ENCODE peak calls at places on chromosomes 13 and 19, in six cellular contexts. D is bronchial epithelial cell, X is endothelial cell, N is lower leg skin, E is cardiac muscle cell, B is fibroblast of pulmonary artery. L is an unnamed sample.

GRCh38 chr19:15540435-15540834 is 32.1 kb downstream of the CYP4F22 start:
- DNase-seq in D (no peak), X (no peak), N (no peak), E (no peak), B (no peak), L (no peak)

GRCh38 chr13:94479559-94480095 is at the start of gene DCT:
- DNase-seq in D (no peak), X (no peak), N (no peak), E (no peak), B (no peak), L (no peak)

GRCh38 chr13:98454389-98454881 is 122.5 kb downstream of the STK24 start:
- DNase-seq in D (peak), X (no peak), N (no peak), E (peak), B (peak), L (no peak)

GRCh38 chr13:37540228-37540627 is 58.3 kb downstream of the POSTN start:
- DNase-seq in D (peak), X (no peak), N (no peak), E (no peak), B (no peak), L (no peak)

GRCh38 chr19:33683881-33684549 is 62.3 kb downstream of the CHST8 start:
- DNase-seq in D (peak), X (peak), N (peak), E (peak), B (peak), L (no peak)

GRCh38 chr13:110644892-110645521 is 29.7 kb downstream of the NAXD start:
- DNase-seq in D (peak), X (peak), N (peak), E (peak), B (peak), L (peak)

GRCh38 chr19:21468791-21469190 is 36.6 kb upstream of the ZNF429 start:
- DNase-seq in D (no peak), X (no peak), N (peak), E (peak), B (no peak), L (no peak)

GRCh38 chr13:39401091-39401647 is 201.8 kb downstream of the LHFPL6 start:
- DNase-seq in D (peak), X (no peak), N (no peak), E (no peak), B (no peak), L (no peak)

GRCh38 chr13:112619730-112620639 is 32.0 kb upstream of the TUBGCP3 start:
- DNase-seq in D (peak), X (peak), N (peak), E (peak), B (peak), L (no peak)

GRCh38 chr19:3855321-3855720 is 13.5 kb downstream of the ZFR2 start:
- DNase-seq in D (no peak), X (no peak), N (no peak), E (no peak), B (no peak), L (no peak)

GRCh38 chr13:94435604-94436226 is 43.8 kb downstream of the DCT start:
- DNase-seq in D (peak), X (no peak), N (no peak), E (peak), B (peak), L (peak)

GRCh38 chr13:79392882-79393563 is 13.0 kb downstream of the RBM26 start:
- DNase-seq in D (peak), X (no peak), N (no peak), E (no peak), B (no peak), L (no peak)

GRCh38 chr13:41648314-41648935 is 191.1 kb downstream of the RGCC start:
- DNase-seq in D (peak), X (no peak), N (no peak), E (no peak), B (peak), L (no peak)

GRCh38 chr13:98822238-98822606 is 69.8 kb upstream of the SLC15A1 start:
- DNase-seq in D (no peak), X (no peak), N (no peak), E (peak), B (no peak), L (no peak)

GRCh38 chr19:45256836-45257235 is 5.8 kb downstream of the MARK4 start:
- DNase-seq in D (no peak), X (no peak), N (no peak), E (no peak), B (no peak), L (no peak)

GRCh38 chr19:45251452-45252354 is 632 bp downstream of the MARK4 start:
- DNase-seq in D (no peak), X (peak), N (no peak), E (peak), B (no peak), L (peak)

GRCh38 chr19:45253396-45254027 is 2.4 kb downstream of the MARK4 start:
- DNase-seq in D (peak), X (no peak), N (no peak), E (no peak), B (peak), L (no peak)

GRCh38 chr19:45255611-45256157 is 4.6 kb downstream of the MARK4 start:
- DNase-seq in D (no peak), X (no peak), N (no peak), E (no peak), B (no peak), L (no peak)

DNA sequence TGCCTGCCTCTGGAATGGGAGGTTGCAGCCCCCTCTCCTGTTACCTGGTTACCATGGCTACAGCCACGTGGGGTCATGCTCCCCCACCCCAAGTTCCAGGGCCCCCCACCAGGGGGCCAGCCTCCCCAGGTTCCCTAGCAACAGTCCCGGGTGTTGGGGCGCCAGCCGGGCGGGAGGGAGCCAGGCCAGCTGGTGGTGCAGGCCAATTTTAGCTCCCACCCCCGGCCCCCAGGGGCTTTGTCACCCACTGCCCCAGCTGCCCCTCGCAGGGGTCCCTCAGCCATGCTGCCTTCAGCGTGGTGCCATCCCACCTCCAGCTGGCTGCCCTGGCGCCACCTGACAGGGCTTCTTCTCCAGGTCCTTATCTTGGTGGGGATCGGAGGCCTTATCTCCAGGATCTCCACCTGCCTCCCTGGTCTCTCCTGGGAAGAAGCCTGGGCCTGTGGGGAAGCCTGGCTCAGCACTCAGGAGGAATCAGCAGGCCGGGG is 3.0 kb downstream of the MARK4 start:
- DNase-seq in D (no peak), X (no peak), N (no peak), E (no peak), B (no peak), L (no peak)
- TF ChIP-seq CTCF in D (peak), X (peak), N (no peak), E (peak), B (peak), L (peak)

GRCh38 chr13:36431204-36432105 is 840 bp upstream of the CCNA1 start:
- DNase-seq in D (no peak), X (peak), N (no peak), E (peak), B (no peak), L (peak)
- TF ChIP-seq CTCF in D (no peak), X (no peak), N (no peak), E (no peak), B (no peak), L (no peak)

DNA sequence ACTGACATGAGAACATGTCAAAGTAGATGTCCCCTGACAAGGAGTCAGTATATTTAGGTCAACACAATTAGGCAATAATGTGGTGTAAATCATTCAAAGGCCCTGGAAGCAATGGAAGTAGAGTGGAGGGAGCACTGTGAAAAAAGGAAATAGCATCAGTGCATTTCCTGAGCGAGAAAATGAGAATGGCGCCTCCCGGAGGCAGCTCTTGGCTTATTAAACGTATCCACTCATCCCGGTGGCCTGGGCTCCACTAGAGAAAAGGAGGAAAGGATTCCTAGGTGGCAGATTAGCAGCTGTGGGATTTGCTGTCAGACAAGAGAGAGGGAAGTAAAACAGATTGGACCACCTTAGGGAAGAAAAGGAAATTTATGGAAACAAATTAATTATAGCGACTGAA is 173.7 kb upstream of the TMTC4 start:
- DNase-seq in D (no peak), X (no peak), N (no peak), E (no peak), B (no peak), L (no peak)
- TF ChIP-seq CTCF in D (no peak), X (no peak), N (no peak), E (no peak), B (no peak), L (no peak)

GRCh38 chr19:43425567-43426392 is 11.1 kb downstream of the TEX101 start:
- DNase-seq in D (peak), X (no peak), N (no peak), E (peak), B (peak), L (no peak)
- TF ChIP-seq CTCF in D (peak), X (no peak), N (no peak), E (peak), B (peak), L (peak)

GRCh38 chr19:40444181-40445005 is at the start of gene SERTAD3:
- DNase-seq in D (peak), X (peak), N (peak), E (peak), B (peak), L (peak)
- TF ChIP-seq CTCF in D (no peak), X (no peak), N (no peak), E (peak), B (peak), L (no peak)

GRCh38 chr19:14413355-14413754 is 5.8 kb downstream of the DDX39A start:
- DNase-seq in D (no peak), X (no peak), N (no peak), E (no peak), B (no peak), L (no peak)

GRCh38 chr19:14416743-14417214 is 2.4 kb downstream of the DDX39A start:
- DNase-seq in D (peak), X (no peak), N (peak), E (no peak), B (no peak), L (no peak)

GRCh38 chr19:14418743-14419037 is 451 bp downstream of the DDX39A start:
- DNase-seq in D (peak), X (no peak), N (no peak), E (no peak), B (peak), L (no peak)

GRCh38 chr19:14413765-14414171 is 5.4 kb downstream of the DDX39A start:
- DNase-seq in D (no peak), X (no peak), N (no peak), E (no peak), B (peak), L (no peak)

GRCh38 chr19:14419038-14419813 is at the start of gene DDX39A:
- DNase-seq in D (peak), X (peak), N (peak), E (peak), B (peak), L (peak)
- TF ChIP-seq CTCF in D (no peak), X (no peak), N (no peak), E (no peak), B (no peak), L (no peak)

GRCh38 chr13:113981611-113982295 is 7.9 kb upstream of the C13orf46 start:
- DNase-seq in D (no peak), X (no peak), N (peak), E (no peak), B (no peak), L (no peak)

GRCh38 chr13:113981201-113981605 is 7.3 kb upstream of the C13orf46 start:
- DNase-seq in D (peak), X (no peak), N (peak), E (no peak), B (no peak), L (no peak)

GRCh38 chr13:113979791-113980471 is 6.1 kb upstream of the C13orf46 start:
- DNase-seq in D (no peak), X (no peak), N (no peak), E (no peak), B (no peak), L (no peak)

GRCh38 chr13:113980489-113981064 is 6.7 kb upstream of the C13orf46 start:
- DNase-seq in D (no peak), X (no peak), N (no peak), E (no peak), B (no peak), L (no peak)

DNA sequence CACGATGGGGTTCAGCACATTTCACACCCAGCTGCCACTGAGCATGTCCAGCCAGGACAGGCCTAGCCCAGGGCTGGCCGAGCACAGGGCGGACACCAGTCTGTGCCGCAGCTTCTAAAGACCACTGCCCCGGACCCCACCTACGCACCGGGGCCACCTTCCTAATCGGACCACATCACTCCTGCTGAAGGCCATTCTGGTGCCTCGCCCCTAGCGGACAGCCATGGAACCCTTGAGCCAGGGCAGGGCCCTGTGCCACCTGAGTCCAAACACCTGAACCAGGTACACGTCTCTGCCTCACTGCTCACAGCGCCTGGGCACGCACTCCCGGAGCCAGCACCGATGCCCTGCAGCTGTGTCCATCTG is 8.4 kb upstream of the C13orf46 start:
- DNase-seq in D (no peak), X (no peak), N (peak), E (no peak), B (no peak), L (no peak)
- TF ChIP-seq CTCF in D (no peak), X (no peak), N (no peak), E (no peak), B (no peak), L (no peak)

GRCh38 chr13:87671031-87671823 is at the start of gene SLITRK5:
- DNase-seq in D (peak), X (peak), N (peak), E (peak), B (peak), L (peak)
- TF ChIP-seq CTCF in D (peak), X (peak), N (no peak), E (peak), B (peak), L (peak)